ENCODE peak calls at places on chromosomes 13 and 19, in nine cellular contexts. One of them, this sample, is unnamed.
A peak's percentile ranks its signal among the peaks of the same experiment; 100 is the strongest.

GRCh38 chr13:44334751-44335150 is 38.9 kb upstream of the SERP2 start:
- DNase-seq in GM23338: no peak
- DNase-seq in SK-N-SH: no peak
- DNase-seq in A549: no peak
- DNase-seq in HL-60: no peak
- DNase-seq in Panc1: no peak
- DNase-seq in K562: peak; percentile 26
- DNase-seq in HCT116: no peak
- DNase-seq in HepG2: no peak
- DNase-seq in this sample: no peak

GRCh38 chr19:55358943-55359908 is 3.8 kb downstream of the GARIN5B start:
- DNase-seq in SK-N-SH: no peak
- DNase-seq in Panc1: no peak
- DNase-seq in GM23338: no peak
- DNase-seq in K562: no peak
- DNase-seq in HCT116: no peak
- DNase-seq in HepG2: no peak
- DNase-seq in A549: no peak
- DNase-seq in HL-60: no peak
- DNase-seq in this sample: no peak

GRCh38 chr13:23799945-23800344 is 89.3 kb downstream of the MIPEP start:
- DNase-seq in HepG2: no peak
- DNase-seq in GM23338: no peak
- DNase-seq in Panc1: no peak
- DNase-seq in HCT116: no peak
- DNase-seq in A549: no peak
- DNase-seq in SK-N-SH: no peak
- DNase-seq in HL-60: no peak
- DNase-seq in K562: no peak
- DNase-seq in this sample: peak; percentile 84

GRCh38 chr19:51093066-51093465 is 10.4 kb upstream of the KLK14 start:
- DNase-seq in GM23338: no peak
- DNase-seq in HepG2: peak; percentile 11
- DNase-seq in Panc1: no peak
- DNase-seq in SK-N-SH: no peak
- DNase-seq in K562: no peak
- DNase-seq in HL-60: no peak
- DNase-seq in A549: no peak
- DNase-seq in HCT116: no peak
- DNase-seq in this sample: no peak

GRCh38 chr13:72782717-72783116 is 784 bp downstream of the PIBF1 start:
- DNase-seq in HepG2: no peak
- DNase-seq in A549: peak; percentile 19
- DNase-seq in Panc1: no peak
- DNase-seq in HCT116: no peak
- DNase-seq in K562: peak; percentile 15
- DNase-seq in GM23338: no peak
- DNase-seq in HL-60: no peak
- DNase-seq in SK-N-SH: peak; percentile 1
- DNase-seq in this sample: no peak

GRCh38 chr13:59024434-59024833 is 1139.3 kb downstream of the DIAPH3 start:
- DNase-seq in HepG2: no peak
- DNase-seq in Panc1: no peak
- DNase-seq in GM23338: no peak
- DNase-seq in HL-60: no peak
- DNase-seq in SK-N-SH: no peak
- DNase-seq in K562: no peak
- DNase-seq in A549: no peak
- DNase-seq in HCT116: no peak
- DNase-seq in this sample: no peak

GRCh38 chr13:20465218-20465879 is 60.3 kb downstream of the CRYL1 start:
- DNase-seq in HCT116: no peak
- DNase-seq in HepG2: no peak
- DNase-seq in GM23338: no peak
- DNase-seq in K562: no peak
- DNase-seq in Panc1: no peak
- DNase-seq in HL-60: no peak
- DNase-seq in SK-N-SH: no peak
- DNase-seq in A549: peak; percentile 7
- DNase-seq in this sample: no peak

GRCh38 chr19:19371056-19371455 is 34.4 kb upstream of the GATAD2A start:
- DNase-seq in HepG2: no peak
- DNase-seq in GM23338: no peak
- DNase-seq in A549: peak; percentile 51
- DNase-seq in SK-N-SH: no peak
- DNase-seq in K562: no peak
- DNase-seq in HCT116: peak; percentile 69
- DNase-seq in Panc1: no peak
- DNase-seq in HL-60: no peak
- DNase-seq in this sample: no peak

GRCh38 chr19:8811315-8812172 is 20.6 kb downstream of the ZNF558 start:
- DNase-seq in SK-N-SH: no peak
- DNase-seq in A549: peak; percentile 48
- DNase-seq in HepG2: no peak
- DNase-seq in HL-60: no peak
- DNase-seq in GM23338: peak; percentile 11
- DNase-seq in HCT116: no peak
- DNase-seq in K562: peak; percentile 7
- DNase-seq in Panc1: no peak
- DNase-seq in this sample: no peak

GRCh38 chr19:32202244-32202643 is 143.2 kb upstream of the ZNF507 start:
- DNase-seq in HCT116: no peak
- DNase-seq in HepG2: no peak
- DNase-seq in HL-60: no peak
- DNase-seq in A549: no peak
- DNase-seq in GM23338: no peak
- DNase-seq in Panc1: no peak
- DNase-seq in K562: no peak
- DNase-seq in SK-N-SH: no peak
- DNase-seq in this sample: no peak

GRCh38 chr19:7701654-7702457 is at the start of gene FCER2:
- DNase-seq in HepG2: peak; percentile 39
- DNase-seq in A549: no peak
- DNase-seq in GM23338: no peak
- DNase-seq in K562: no peak
- DNase-seq in Panc1: no peak
- DNase-seq in HCT116: no peak
- DNase-seq in HL-60: no peak
- DNase-seq in SK-N-SH: no peak
- DNase-seq in this sample: peak; percentile 99

DNA sequence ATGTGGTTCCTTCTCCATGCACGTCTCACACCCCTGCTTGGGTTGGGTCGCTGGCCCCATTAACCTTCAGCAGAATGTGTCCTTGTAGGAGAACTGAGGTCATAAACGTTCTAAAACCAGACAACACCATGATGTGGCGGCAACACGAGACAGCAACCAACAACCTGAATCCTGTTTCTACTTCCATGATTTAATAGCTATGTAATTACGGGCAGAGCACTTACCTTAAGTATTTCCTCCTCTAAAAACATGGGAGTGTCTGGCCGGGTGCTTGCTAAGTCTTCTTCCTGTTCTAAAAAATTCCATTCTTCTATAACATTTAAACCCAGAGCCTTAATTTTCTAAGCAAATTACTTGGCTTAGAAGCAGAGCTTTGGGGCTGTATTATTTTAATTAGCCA is 33.5 kb upstream of the IRS2 start:
- DNase-seq in HL-60: no peak
- DNase-seq in GM23338: no peak
- DNase-seq in HepG2: no peak
- DNase-seq in Panc1: no peak
- DNase-seq in SK-N-SH: no peak
- DNase-seq in K562: no peak
- DNase-seq in A549: no peak
- DNase-seq in HCT116: no peak
- DNase-seq in this sample: no peak
- TF ChIP-seq REST in HL-60: no peak
- TF ChIP-seq REST in GM23338: no peak
- TF ChIP-seq REST in HepG2: no peak
- TF ChIP-seq REST in Panc1: no peak
- TF ChIP-seq REST in SK-N-SH: no peak
- TF ChIP-seq REST in K562: no peak
- TF ChIP-seq REST in A549: no peak
- TF ChIP-seq REST in HCT116: no peak
- TF ChIP-seq REST in this sample: no peak

GRCh38 chr19:15147090-15147489 is 39.9 kb downstream of the SYDE1 start:
- DNase-seq in A549: no peak
- DNase-seq in HCT116: no peak
- DNase-seq in HL-60: no peak
- DNase-seq in Panc1: no peak
- DNase-seq in SK-N-SH: no peak
- DNase-seq in HepG2: no peak
- DNase-seq in K562: no peak
- DNase-seq in GM23338: no peak
- DNase-seq in this sample: no peak

GRCh38 chr19:15141143-15141542 is 33.9 kb downstream of the SYDE1 start:
- DNase-seq in GM23338: no peak
- DNase-seq in K562: no peak
- DNase-seq in Panc1: no peak
- DNase-seq in HCT116: no peak
- DNase-seq in SK-N-SH: no peak
- DNase-seq in A549: no peak
- DNase-seq in HepG2: no peak
- DNase-seq in HL-60: no peak
- DNase-seq in this sample: no peak

GRCh38 chr19:15142313-15142712 is 35.1 kb downstream of the SYDE1 start:
- DNase-seq in GM23338: no peak
- DNase-seq in K562: no peak
- DNase-seq in Panc1: no peak
- DNase-seq in A549: no peak
- DNase-seq in HCT116: no peak
- DNase-seq in HL-60: no peak
- DNase-seq in HepG2: no peak
- DNase-seq in SK-N-SH: no peak
- DNase-seq in this sample: no peak

GRCh38 chr19:15149704-15150103 is 42.5 kb downstream of the SYDE1 start:
- DNase-seq in A549: no peak
- DNase-seq in HepG2: no peak
- DNase-seq in GM23338: no peak
- DNase-seq in HL-60: peak; percentile 72
- DNase-seq in SK-N-SH: no peak
- DNase-seq in K562: no peak
- DNase-seq in HCT116: no peak
- DNase-seq in Panc1: no peak
- DNase-seq in this sample: no peak

DNA sequence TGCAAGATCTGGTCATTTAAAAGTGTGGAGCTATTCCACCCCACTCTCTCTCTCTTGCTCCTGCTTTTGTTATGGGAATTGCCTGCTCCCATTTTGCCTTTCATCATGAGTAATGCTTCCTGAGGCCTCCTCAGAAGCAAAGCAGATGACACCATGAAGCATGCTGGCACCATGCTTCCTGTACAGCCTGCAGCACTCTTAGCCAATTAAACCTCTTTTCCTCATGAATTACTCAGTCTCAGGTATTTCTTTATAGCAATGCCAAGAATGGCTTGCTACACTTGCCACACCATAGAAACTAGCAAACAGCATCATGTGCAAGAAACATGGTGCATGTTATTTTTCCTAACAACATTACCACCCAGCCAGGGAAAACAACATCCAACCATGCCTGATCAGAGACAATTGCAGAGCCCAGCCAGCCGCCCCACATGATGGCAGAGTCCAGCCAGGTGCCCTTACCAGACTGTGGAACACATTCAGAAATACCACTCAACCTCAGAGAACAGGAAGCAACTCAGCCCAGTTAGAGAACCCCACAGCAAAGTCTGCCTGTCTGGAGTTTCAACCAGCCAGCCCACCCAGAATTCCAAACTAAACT is 36.9 kb downstream of the SYDE1 start:
- DNase-seq in HepG2: no peak
- DNase-seq in HCT116: no peak
- DNase-seq in Panc1: no peak
- DNase-seq in HL-60: no peak
- DNase-seq in SK-N-SH: no peak
- DNase-seq in K562: no peak
- DNase-seq in GM23338: no peak
- DNase-seq in A549: no peak
- DNase-seq in this sample: no peak
- TF ChIP-seq REST in HepG2: no peak
- TF ChIP-seq REST in HCT116: no peak
- TF ChIP-seq REST in Panc1: no peak
- TF ChIP-seq REST in HL-60: no peak
- TF ChIP-seq REST in SK-N-SH: no peak
- TF ChIP-seq REST in K562: no peak
- TF ChIP-seq REST in GM23338: no peak
- TF ChIP-seq REST in A549: no peak
- TF ChIP-seq REST in this sample: no peak

GRCh38 chr19:38742296-38742695 is 2.0 kb downstream of the CAPN12 start:
- DNase-seq in HCT116: no peak
- DNase-seq in HepG2: no peak
- DNase-seq in SK-N-SH: no peak
- DNase-seq in HL-60: no peak
- DNase-seq in GM23338: no peak
- DNase-seq in Panc1: no peak
- DNase-seq in A549: no peak
- DNase-seq in K562: no peak
- DNase-seq in this sample: no peak
- TF ChIP-seq REST in HCT116: no peak
- TF ChIP-seq REST in HepG2: no peak
- TF ChIP-seq REST in SK-N-SH: no peak
- TF ChIP-seq REST in HL-60: no peak
- TF ChIP-seq REST in GM23338: no peak
- TF ChIP-seq REST in Panc1: no peak
- TF ChIP-seq REST in A549: no peak
- TF ChIP-seq REST in K562: no peak
- TF ChIP-seq REST in this sample: no peak

GRCh38 chr19:14433454-14434156 is 499 bp downstream of the PKN1 start:
- DNase-seq in A549: no peak
- DNase-seq in HL-60: no peak
- DNase-seq in HepG2: no peak
- DNase-seq in GM23338: peak; percentile 55
- DNase-seq in Panc1: no peak
- DNase-seq in K562: no peak
- DNase-seq in SK-N-SH: peak; percentile 59
- DNase-seq in HCT116: no peak
- DNase-seq in this sample: no peak

GRCh38 chr19:14430712-14431111 is 2.4 kb upstream of the PKN1 start:
- DNase-seq in K562: no peak
- DNase-seq in GM23338: no peak
- DNase-seq in Panc1: no peak
- DNase-seq in SK-N-SH: no peak
- DNase-seq in HCT116: no peak
- DNase-seq in HepG2: no peak
- DNase-seq in HL-60: no peak
- DNase-seq in A549: no peak
- DNase-seq in this sample: no peak

GRCh38 chr19:14434543-14435319 is 1.6 kb downstream of the PKN1 start:
- DNase-seq in HCT116: no peak
- DNase-seq in HL-60: peak; percentile 67
- DNase-seq in GM23338: no peak
- DNase-seq in K562: peak; percentile 88
- DNase-seq in Panc1: no peak
- DNase-seq in HepG2: peak; percentile 72
- DNase-seq in A549: peak; percentile 73
- DNase-seq in SK-N-SH: peak; percentile 79
- DNase-seq in this sample: no peak

GRCh38 chr19:14434157-14434501 is 1.0 kb downstream of the PKN1 start:
- DNase-seq in HL-60: peak; percentile 23
- DNase-seq in K562: no peak
- DNase-seq in HCT116: no peak
- DNase-seq in SK-N-SH: peak; percentile 70
- DNase-seq in GM23338: no peak
- DNase-seq in Panc1: no peak
- DNase-seq in HepG2: no peak
- DNase-seq in A549: no peak
- DNase-seq in this sample: no peak

GRCh38 chr19:14432817-14433453 is at the start of gene PKN1:
- DNase-seq in HCT116: no peak
- DNase-seq in K562: peak; percentile 78
- DNase-seq in HepG2: no peak
- DNase-seq in A549: peak; percentile 29
- DNase-seq in GM23338: peak; percentile 88
- DNase-seq in HL-60: no peak
- DNase-seq in SK-N-SH: peak; percentile 95
- DNase-seq in Panc1: no peak
- DNase-seq in this sample: no peak
- TF ChIP-seq REST in HCT116: no peak
- TF ChIP-seq REST in K562: no peak
- TF ChIP-seq REST in HepG2: no peak
- TF ChIP-seq REST in A549: no peak
- TF ChIP-seq REST in GM23338: no peak
- TF ChIP-seq REST in HL-60: no peak
- TF ChIP-seq REST in SK-N-SH: no peak
- TF ChIP-seq REST in Panc1: no peak
- TF ChIP-seq REST in this sample: no peak